ENCODE peak calls at places on chromosomes 13 and 19, in nine cellular contexts. M, I, Q, F, S, B, T, U and O are unnamed samples. For H3K4me1 and H3K27me3, the result is how much of the 10 kb centered on the place peaks cover.

GRCh38 chr13:112261924-112262323 is 114.2 kb upstream of the SPACA7 start:
- DNase-seq in F (peak), B (no peak), S (no peak), M (no peak), T (no peak), I (no peak), Q (no peak), U (no peak), O (no peak)

GRCh38 chr13:31887311-31887710 is 144.3 kb upstream of the FRY start:
- DNase-seq in B (no peak), U (no peak), M (no peak), S (no peak), Q (no peak), F (no peak), T (no peak), I (peak), O (no peak)

GRCh38 chr13:113148407-113148806 is 10.0 kb upstream of the PROZ start:
- DNase-seq in I (no peak), Q (no peak), B (no peak), T (no peak), M (no peak), U (no peak), F (no peak), S (no peak), O (no peak)

GRCh38 chr19:7636691-7637373 is at the start of gene STXBP2:
- DNase-seq in U (peak), B (no peak), S (peak), I (no peak), Q (peak), F (peak), M (peak), T (peak), O (peak)

GRCh38 chr13:26184791-26185250 is 37.3 kb downstream of the RNF6 start:
- DNase-seq in F (no peak), I (peak), B (peak), S (peak), Q (peak), U (peak), T (peak), M (peak), O (peak)

GRCh38 chr13:79794936-79795335 is 314.0 kb downstream of the NDFIP2 start:
- DNase-seq in T (no peak), B (no peak), M (no peak), S (no peak), U (no peak), I (no peak), Q (no peak), F (no peak), O (peak)

GRCh38 chr13:113367020-113367560 is 3.2 kb upstream of the GRTP1 start:
- DNase-seq in S (no peak), B (no peak), Q (no peak), U (no peak), I (no peak), T (no peak), M (no peak), F (no peak), O (no peak)

GRCh38 chr13:114132419-114133121 is at the start of gene RASA3:
- DNase-seq in I (peak), U (no peak), M (peak), T (peak), B (peak), F (peak), S (peak), Q (peak), O (peak)

GRCh38 chr13:37534181-37534580 is 64.4 kb downstream of the POSTN start:
- DNase-seq in B (no peak), M (no peak), Q (no peak), F (no peak), S (no peak), T (no peak), U (no peak), I (peak), O (no peak)

GRCh38 chr13:29846475-29847256 is 3.8 kb downstream of the UBL3 start:
- DNase-seq in U (no peak), I (no peak), M (no peak), F (no peak), S (no peak), Q (no peak), T (no peak), B (no peak), O (no peak)

GRCh38 chr19:28472111-28472510 is 740.8 kb downstream of the UQCRFS1 start:
- DNase-seq in B (no peak), S (no peak), T (no peak), I (no peak), F (no peak), U (no peak), M (no peak), Q (peak), O (no peak)

GRCh38 chr13:27339299-27339698 is 68.7 kb downstream of the RASL11A start:
- DNase-seq in I (peak), F (no peak), Q (no peak), B (no peak), T (no peak), S (peak), U (no peak), M (no peak), O (peak)

GRCh38 chr13:40336228-40337221 is 329.9 kb downstream of the FOXO1 start:
- DNase-seq in U (no peak), M (no peak), F (no peak), I (no peak), S (peak), Q (no peak), B (no peak), T (no peak), O (peak)

GRCh38 chr13:26037302-26037701 is 14.5 kb downstream of the SHISA2 start:
- DNase-seq in I (no peak), T (no peak), M (no peak), B (no peak), F (no peak), Q (no peak), S (no peak), U (no peak), O (no peak)

GRCh38 chr13:113410472-113411201 is 42.7 kb downstream of the ADPRHL1 start:
- DNase-seq in I (peak), B (no peak), T (no peak), Q (peak), F (peak), M (no peak), U (no peak), S (no peak), O (no peak)

GRCh38 chr13:28325022-28325421 is 169.9 kb downstream of the FLT1 start:
- DNase-seq in U (no peak), Q (no peak), M (no peak), F (no peak), I (no peak), S (no peak), B (no peak), T (no peak), O (no peak)

GRCh38 chr19:20503536-20503935 is 62.0 kb downstream of the ZNF737 start:
- DNase-seq in U (no peak), M (no peak), Q (no peak), S (peak), T (no peak), I (peak), B (no peak), F (no peak), O (no peak)

GRCh38 chr13:86909318-86909717 is 761.9 kb upstream of the SLITRK5 start:
- DNase-seq in Q (no peak), S (no peak), F (no peak), B (no peak), U (no peak), T (no peak), M (no peak), I (no peak), O (no peak)

GRCh38 chr13:31945202-31945978 is 86.2 kb upstream of the FRY start:
- DNase-seq in T (peak), F (peak), U (peak), M (peak), Q (no peak), S (peak), B (no peak), I (peak), O (no peak)

GRCh38 chr19:45402469-45403070 is 2.3 kb downstream of the PPP1R13L start:
- DNase-seq in T (peak), S (peak), M (peak), U (peak), F (peak), Q (peak), I (no peak), B (no peak), O (no peak)

GRCh38 chr13:24123761-24124160 is 36.8 kb upstream of the SPATA13 start:
- DNase-seq in T (no peak), F (no peak), U (no peak), B (no peak), I (no peak), M (no peak), Q (no peak), S (no peak), O (no peak)
- H3K4me1 ChIP-seq in T (under half), F (under half), U (under half), B (under half), I (under half), M (under half), Q (under half), S (under half), O (under half)

GRCh38 chr19:47428177-47428894 is 9.0 kb upstream of the MEIS3 start:
- DNase-seq in B (peak), M (peak), S (peak), U (peak), T (peak), F (peak), I (peak), Q (no peak), O (peak)
- H3K27me3 ChIP-seq in B (under half), M (half or more), S (under half), U (under half), T (under half), F (under half), I (under half), Q (half or more), O (under half)

DNA sequence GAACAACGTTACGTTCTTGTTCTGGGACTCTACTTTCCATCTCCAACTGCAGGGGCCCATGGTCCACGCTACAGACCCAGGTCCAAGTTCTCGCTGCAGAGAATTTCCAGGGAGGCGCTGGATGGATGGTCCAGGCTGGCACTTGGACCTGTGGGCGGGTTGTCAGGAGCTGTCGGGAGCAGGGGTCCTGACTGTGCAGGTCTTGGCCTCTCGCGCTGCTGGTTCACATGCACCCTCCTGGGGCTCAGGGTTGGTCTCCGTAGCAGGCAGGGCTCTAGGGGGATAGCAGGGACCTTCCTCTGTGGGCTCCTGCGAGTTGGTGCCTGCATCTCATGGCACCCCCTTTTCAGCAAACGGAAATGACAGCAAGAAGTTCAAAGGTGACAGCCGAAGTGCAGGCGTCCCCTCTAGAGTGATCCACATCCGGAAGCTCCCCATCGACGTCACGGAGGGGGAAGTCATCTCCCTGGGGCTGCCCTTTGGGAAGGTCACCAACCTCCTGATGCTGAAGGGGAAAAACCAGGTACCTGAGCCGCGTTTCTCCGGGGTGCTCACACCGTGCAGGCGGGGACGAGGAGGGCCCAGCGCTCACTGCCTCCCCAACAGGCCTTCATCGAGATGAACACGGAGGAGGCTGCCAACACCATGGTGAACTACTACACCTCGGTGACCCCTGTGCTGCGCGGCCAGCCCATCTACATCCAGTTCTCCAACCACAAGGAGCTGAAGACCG is 6.6 kb downstream of the PTBP1 start:
- DNase-seq in Q (no peak), T (peak), U (no peak), M (no peak), S (no peak), I (no peak), F (no peak), B (no peak), O (no peak)
- H3K4me1 ChIP-seq in Q (half or more), T (under half), U (under half), M (under half), S (under half), I (under half), F (under half), B (under half), O (under half)

GRCh38 chr19:3265432-3265831 is 41.0 kb downstream of the CELF5 start:
- DNase-seq in T (no peak), F (no peak), M (no peak), S (no peak), U (no peak), I (no peak), B (no peak), Q (no peak), O (no peak)

GRCh38 chr19:3266792-3267469 is 42.5 kb downstream of the CELF5 start:
- DNase-seq in T (no peak), U (no peak), M (no peak), Q (no peak), B (no peak), S (no peak), I (no peak), F (no peak), O (no peak)

GRCh38 chr19:3263866-3264265 is 39.4 kb downstream of the CELF5 start:
- DNase-seq in U (no peak), I (no peak), F (no peak), S (no peak), M (no peak), Q (no peak), T (no peak), B (no peak), O (no peak)

GRCh38 chr19:3268326-3268725 is 43.9 kb downstream of the CELF5 start:
- DNase-seq in U (no peak), F (no peak), B (no peak), Q (no peak), T (no peak), I (no peak), M (no peak), S (no peak), O (no peak)

GRCh38 chr19:3266092-3266693 is 41.7 kb downstream of the CELF5 start:
- DNase-seq in Q (no peak), F (no peak), T (no peak), S (no peak), U (no peak), I (no peak), M (no peak), B (no peak), O (no peak)
- H3K27me3 ChIP-seq in Q (under half), F (under half), T (under half), S (under half), U (under half), I (under half), M (under half), B (under half), O (under half)

GRCh38 chr19:18488838-18489626 is 32.8 kb downstream of the ELL start:
- DNase-seq in B (no peak), I (no peak), F (no peak), S (peak), U (no peak), M (peak), T (no peak), Q (peak), O (peak)
- H3K4me1 ChIP-seq in B (under half), I (under half), F (under half), S (half or more), U (under half), M (half or more), T (under half), Q (under half), O (under half)